ENCODE peak calls at places on chromosomes 16 and 17, in seven cellular contexts. C is K562, W is GM12891, N is H1, Q is HepG2, I is GM12878, E is SK-N-SH. D is an unnamed sample.

GRCh38 chr16:2527784-2528100 is 3.5 kb downstream of the CEMP1 start:
- DNase-seq in C (no peak), W (no peak), N (no peak), Q (no peak), I (no peak), E (no peak), D (no peak)

GRCh38 chr16:11816123-11816522 is 19.1 kb upstream of the ZC3H7A start:
- DNase-seq in C (no peak), W (no peak), N (no peak), Q (no peak), I (no peak), E (no peak), D (no peak)

GRCh38 chr17:76682306-76682705 is 28.5 kb downstream of the MXRA7 start:
- DNase-seq in C (peak; percentile 40), W (no peak), N (no peak), Q (no peak), I (no peak), E (no peak), D (no peak)

GRCh38 chr17:77546772-77547201 is 406.0 kb downstream of the SEC14L1 start:
- DNase-seq in C (no peak), W (no peak), N (peak; percentile 54), Q (no peak), I (no peak), E (peak; percentile 39), D (no peak)

GRCh38 chr17:31251075-31251474 is 46.0 kb downstream of the OMG start:
- DNase-seq in C (no peak), W (no peak), N (no peak), Q (no peak), I (peak; percentile 9), E (no peak), D (no peak)

GRCh38 chr17:72421128-72422092 is 300.6 kb downstream of the SOX9 start:
- DNase-seq in C (no peak), W (peak; percentile 61), N (no peak), Q (peak; percentile 99), I (peak; percentile 94), E (no peak), D (peak; percentile 59)

GRCh38 chr16:6206080-6206479 is 1108.5 kb upstream of the EEF2KMT start:
- DNase-seq in C (no peak), W (no peak), N (no peak), Q (no peak), I (no peak), E (no peak), D (no peak)

GRCh38 chr16:333406-334094 is 19.0 kb downstream of the AXIN1 start:
- DNase-seq in C (no peak), W (no peak), N (no peak), Q (no peak), I (no peak), E (no peak), D (no peak)

GRCh38 chr17:77690271-77691161 is 268.0 kb upstream of the TNRC6C start:
- DNase-seq in C (no peak), W (no peak), N (no peak), Q (no peak), I (no peak), E (peak; percentile 88), D (no peak)

GRCh38 chr17:36475346-36475970 is 11.0 kb upstream of the ZNHIT3 start:
- DNase-seq in C (no peak), W (no peak), N (no peak), Q (no peak), I (no peak), E (no peak), D (no peak)

GRCh38 chr16:53089434-53090270 is 34.9 kb downstream of the CHD9 start:
- DNase-seq in C (no peak), W (no peak), N (no peak), Q (peak; percentile 21), I (no peak), E (no peak), D (no peak)

GRCh38 chr16:30371248-30371816 is 1.0 kb upstream of the TBC1D10B start:
- DNase-seq in C (no peak), W (no peak), N (no peak), Q (no peak), I (no peak), E (no peak), D (no peak)

GRCh38 chr16:1093284-1094123 is 2.5 kb downstream of the C1QTNF8 start:
- DNase-seq in C (peak; percentile 42), W (no peak), N (no peak), Q (peak; percentile 43), I (no peak), E (peak; percentile 80), D (no peak)

GRCh38 chr17:8420041-8420934 is 15.4 kb upstream of the NDEL1 start:
- DNase-seq in C (peak; percentile 78), W (no peak), N (no peak), Q (peak; percentile 97), I (no peak), E (peak; percentile 72), D (no peak)

GRCh38 chr17:48181653-48182052 is 74.1 kb downstream of the SNX11 start:
- DNase-seq in C (peak; percentile 34), W (no peak), N (no peak), Q (no peak), I (no peak), E (no peak), D (no peak)

GRCh38 chr16:88732172-88732960 is 26.1 kb downstream of the CTU2 start:
- DNase-seq in C (no peak), W (no peak), N (no peak), Q (no peak), I (no peak), E (peak; percentile 54), D (no peak)

GRCh38 chr17:64164592-64165285 is 34.8 kb upstream of the ERN1 start:
- DNase-seq in C (no peak), W (no peak), N (no peak), Q (no peak), I (no peak), E (peak; percentile 46), D (no peak)

GRCh38 chr16:3788711-3789374 is 71.5 kb upstream of the TRAP1 start:
- DNase-seq in C (peak; percentile 2), W (no peak), N (no peak), Q (no peak), I (no peak), E (no peak), D (no peak)

GRCh38 chr17:41723801-41724475 is 10.5 kb downstream of the HAP1 start:
- DNase-seq in C (no peak), W (no peak), N (no peak), Q (no peak), I (no peak), E (no peak), D (no peak)

GRCh38 chr17:16879686-16880085 is 92.2 kb downstream of the TNFRSF13B start:
- DNase-seq in C (no peak), W (no peak), N (no peak), Q (no peak), I (no peak), E (no peak), D (no peak)

GRCh38 chr17:17819561-17819995 is 17.2 kb downstream of the SREBF1 start:
- DNase-seq in C (peak; percentile 74), W (peak; percentile 64), N (no peak), Q (peak; percentile 78), I (peak; percentile 78), E (peak; percentile 74), D (peak; percentile 86)

GRCh38 chr17:45246861-45247428 is 14.9 kb downstream of the SPATA32 start:
- DNase-seq in C (peak; percentile 57), W (peak; percentile 73), N (no peak), Q (no peak), I (no peak), E (peak; percentile 92), D (no peak)

GRCh38 chr16:22314661-22315626 is 17.7 kb downstream of the POLR3E start:
- DNase-seq in C (no peak), W (no peak), N (no peak), Q (no peak), I (no peak), E (no peak), D (no peak)

GRCh38 chr17:7982666-7983065 is 19.7 kb upstream of the GUCY2D start:
- DNase-seq in C (no peak), W (no peak), N (no peak), Q (no peak), I (no peak), E (no peak), D (no peak)

GRCh38 chr17:14407541-14407940 is 106.7 kb downstream of the HS3ST3B1 start:
- DNase-seq in C (no peak), W (no peak), N (no peak), Q (no peak), I (no peak), E (no peak), D (no peak)
- TF ChIP-seq TAF1 in C (no peak), W (no peak), N (no peak), Q (no peak), I (no peak), E (no peak), D (no peak)

DNA sequence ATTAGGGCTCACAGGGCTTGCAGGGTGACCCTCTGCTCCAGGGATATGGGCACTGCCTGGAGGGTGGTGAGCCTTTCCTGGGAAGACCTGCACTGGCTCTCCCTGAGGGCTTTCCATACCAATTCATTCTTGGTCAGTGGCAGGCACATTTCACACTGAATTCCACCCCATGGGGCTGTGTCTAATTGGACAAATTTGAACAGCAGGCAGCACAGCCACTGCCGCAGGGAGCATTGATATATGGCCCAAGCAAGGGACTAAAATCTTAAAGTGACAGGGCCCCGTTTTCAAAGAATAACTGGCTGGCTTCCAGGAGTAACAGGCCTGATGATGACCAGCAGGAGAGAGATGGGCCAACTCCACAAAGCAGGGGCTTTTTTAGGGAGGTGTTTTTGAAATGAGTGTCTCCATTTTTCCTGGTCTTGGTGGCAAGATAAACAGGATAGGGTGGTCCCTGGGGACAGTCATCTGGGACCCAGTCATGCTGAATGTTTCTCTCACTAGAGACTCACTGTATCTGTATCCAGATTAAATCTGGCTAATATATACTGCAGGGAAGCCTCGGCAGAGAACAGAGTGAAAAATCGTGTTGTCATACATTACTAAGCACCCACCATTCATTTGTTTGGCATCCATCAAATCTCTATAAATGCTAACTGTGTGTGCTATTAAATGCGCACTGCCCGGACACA is 74.1 kb upstream of the TBX2 start:
- DNase-seq in C (no peak), W (no peak), N (no peak), Q (no peak), I (no peak), E (peak; percentile 78), D (no peak)
- TF ChIP-seq TAF1 in C (no peak), W (no peak), N (no peak), Q (no peak), I (no peak), E (no peak), D (no peak)

DNA sequence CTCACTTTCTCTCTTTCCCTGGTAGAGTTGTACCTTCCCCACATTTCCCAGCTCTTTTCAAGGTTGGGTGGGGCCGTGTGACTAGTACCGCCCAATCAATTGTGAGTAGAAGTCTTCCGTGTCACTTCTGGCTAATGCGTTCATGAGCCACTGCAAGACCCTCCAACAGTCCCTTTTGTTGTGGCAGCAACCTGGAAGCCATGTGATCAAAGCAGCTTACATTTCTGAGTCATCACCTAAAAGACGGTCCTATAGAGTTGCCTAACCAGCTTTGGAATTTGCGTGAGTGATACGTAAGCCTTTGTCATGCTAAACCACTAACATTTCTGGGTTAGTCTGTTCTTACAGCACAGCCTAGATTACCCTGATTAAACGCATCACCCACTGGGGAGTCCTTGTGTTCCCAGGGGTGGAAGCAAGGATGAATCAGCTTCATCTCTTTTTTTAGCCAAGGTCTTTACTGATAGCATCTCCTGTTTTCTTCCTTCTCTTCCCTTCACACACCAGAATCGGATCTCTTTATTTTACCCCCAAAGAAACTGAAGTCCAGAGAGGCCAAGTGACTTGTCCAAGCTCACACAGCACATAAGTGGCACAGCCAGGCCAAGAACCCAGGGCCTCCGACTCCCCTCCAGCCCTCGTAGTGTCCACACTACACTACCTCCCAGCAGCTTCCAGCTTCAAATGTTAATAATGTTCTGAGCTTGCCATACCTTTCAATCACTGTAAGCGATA is 366.3 kb upstream of the XYLT1 start:
- DNase-seq in C (no peak), W (no peak), N (peak; percentile 67), Q (peak; percentile 18), I (no peak), E (no peak), D (no peak)
- TF ChIP-seq TAF1 in C (no peak), W (no peak), N (peak; percentile 53), Q (no peak), I (no peak), E (no peak), D (no peak)

GRCh38 chr17:60447375-60447774 is 25.1 kb downstream of the CHCT1 start:
- DNase-seq in C (no peak), W (no peak), N (no peak), Q (no peak), I (no peak), E (no peak), D (no peak)
- TF ChIP-seq TAF1 in C (no peak), W (no peak), N (no peak), Q (no peak), I (no peak), E (no peak), D (no peak)